ENCODE peak calls at places on chromosomes 2 and 18, in seven cellular contexts. B is adrenal gland, T is ovary, J is IMR-90, H is transverse colon, Q is stomach, C is heart left ventricle. N is an unnamed sample. For H3K9me3, the result is how much of the 10 kb centered on the place peaks cover.

GRCh38 chr2:219592721-219593120 is 4.9 kb upstream of the STK11IP start:
- DNase-seq in B (no peak), T (no peak), J (no peak), H (no peak), Q (no peak), C (no peak), N (no peak)

GRCh38 chr2:20425884-20426283 is 21.0 kb upstream of the RHOB start:
- DNase-seq in B (peak), T (no peak), J (no peak), H (peak), Q (no peak), C (no peak), N (peak)

GRCh38 chr2:151292124-151292523 is 2.7 kb upstream of the NMI start:
- DNase-seq in B (no peak), T (no peak), J (no peak), H (no peak), Q (no peak), C (no peak), N (no peak)

GRCh38 chr2:47069628-47070154 is 85.4 kb downstream of the STPG4 start:
- DNase-seq in B (no peak), T (no peak), J (peak), H (peak), Q (peak), C (peak), N (no peak)

GRCh38 chr2:235740821-235741220 is 247.0 kb downstream of the AGAP1 start:
- DNase-seq in B (no peak), T (no peak), J (no peak), H (peak), Q (no peak), C (no peak), N (no peak)

GRCh38 chr2:120691410-120691809 is 44.3 kb upstream of the GLI2 start:
- DNase-seq in B (no peak), T (no peak), J (no peak), H (no peak), Q (no peak), C (no peak), N (no peak)

GRCh38 chr18:11034816-11035215 is 114.6 kb downstream of the PIEZO2 start:
- DNase-seq in B (no peak), T (no peak), J (peak), H (no peak), Q (no peak), C (no peak), N (no peak)

GRCh38 chr18:34710430-34711386 is 610 bp downstream of the DTNA start:
- DNase-seq in B (no peak), T (no peak), J (peak), H (no peak), Q (no peak), C (no peak), N (no peak)

GRCh38 chr2:163732718-163733117 is 3.1 kb downstream of the FIGN start:
- DNase-seq in B (no peak), T (no peak), J (no peak), H (no peak), Q (no peak), C (no peak), N (no peak)

GRCh38 chr18:4358618-4359017 is 96.5 kb downstream of the DLGAP1 start:
- DNase-seq in B (no peak), T (no peak), J (no peak), H (no peak), Q (no peak), C (no peak), N (no peak)

GRCh38 chr18:34808389-34808788 is 98.3 kb downstream of the DTNA start:
- DNase-seq in B (no peak), T (no peak), J (no peak), H (no peak), Q (no peak), C (no peak), N (no peak)

GRCh38 chr2:198135481-198135934 is 331.1 kb downstream of the PLCL1 start:
- DNase-seq in B (no peak), T (no peak), J (no peak), H (no peak), Q (no peak), C (no peak), N (no peak)

GRCh38 chr18:38011446-38011845 is 445.8 kb upstream of the CELF4 start:
- DNase-seq in B (no peak), T (no peak), J (no peak), H (no peak), Q (no peak), C (no peak), N (no peak)

GRCh38 chr2:197307933-197308521 is 2.6 kb downstream of the ANKRD44 start:
- DNase-seq in B (no peak), T (no peak), J (no peak), H (peak), Q (no peak), C (no peak), N (no peak)

GRCh38 chr2:36507408-36507812 is 90.6 kb downstream of the FEZ2 start:
- DNase-seq in B (peak), T (peak), J (peak), H (peak), Q (peak), C (peak), N (no peak)

GRCh38 chr2:14492920-14493503 is 139.5 kb upstream of the LRATD1 start:
- DNase-seq in B (no peak), T (no peak), J (peak), H (no peak), Q (no peak), C (no peak), N (no peak)

GRCh38 chr18:78770149-78771139 is 209.2 kb upstream of the SALL3 start:
- DNase-seq in B (no peak), T (no peak), J (no peak), H (no peak), Q (peak), C (no peak), N (no peak)

GRCh38 chr18:72342933-72343332 is 201.2 kb downstream of the CBLN2 start:
- DNase-seq in B (no peak), T (no peak), J (no peak), H (no peak), Q (no peak), C (no peak), N (no peak)

GRCh38 chr2:181715033-181715630 is 34.8 kb upstream of the NEUROD1 start:
- DNase-seq in B (peak), T (peak), J (peak), H (peak), Q (peak), C (peak), N (peak)

GRCh38 chr18:8933714-8934284 is 168.7 kb upstream of the NDUFV2 start:
- DNase-seq in B (no peak), T (no peak), J (peak), H (no peak), Q (no peak), C (no peak), N (no peak)
- H3K9me3 ChIP-seq in B (under half), T (under half), J (under half), H (under half), Q (under half), C (under half), N (under half)

DNA sequence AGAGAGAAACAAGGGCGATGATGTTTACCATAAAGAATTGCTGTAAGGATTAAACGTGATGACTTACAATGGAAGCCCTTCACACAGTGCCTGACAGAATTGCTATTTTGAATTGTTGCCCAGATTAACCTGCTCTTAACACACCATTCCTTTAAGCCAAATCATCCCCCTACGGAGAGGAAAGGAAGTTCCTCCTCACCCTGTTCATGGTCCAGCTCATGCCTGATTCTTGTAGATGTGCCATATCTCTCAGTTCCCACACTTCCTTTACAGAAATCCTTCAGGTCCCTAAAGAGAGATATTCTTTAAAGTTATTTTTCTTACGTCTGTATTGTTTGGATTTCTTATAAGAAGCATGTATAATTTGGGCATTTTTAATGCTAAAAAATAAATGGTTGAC is 127.5 kb upstream of the DAPL1 start:
- DNase-seq in B (no peak), T (no peak), J (peak), H (no peak), Q (no peak), C (no peak), N (no peak)
- TF ChIP-seq POLR2A in B (no peak), T (no peak), J (no peak), H (no peak), Q (no peak), C (no peak), N (no peak)

GRCh38 chr2:56898986-56899385 is 715.2 kb downstream of the CCDC85A start:
- DNase-seq in B (no peak), T (no peak), J (no peak), H (no peak), Q (no peak), C (no peak), N (no peak)
- H3K9me3 ChIP-seq in B (under half), T (under half), J (under half), H (under half), Q (under half), C (under half), N (under half)

GRCh38 chr18:58526425-58527115 is 102.3 kb downstream of the ALPK2 start:
- DNase-seq in B (no peak), T (no peak), J (no peak), H (no peak), Q (no peak), C (no peak), N (no peak)
- TF ChIP-seq POLR2A in B (no peak), T (no peak), J (no peak), H (no peak), Q (no peak), C (no peak), N (no peak)

GRCh38 chr2:150168596-150168995 is 318.9 kb downstream of the RND3 start:
- DNase-seq in B (no peak), T (no peak), J (peak), H (no peak), Q (no peak), C (no peak), N (no peak)
- H3K9me3 ChIP-seq in B (under half), T (under half), J (under half), H (under half), Q (under half), C (under half), N (under half)

DNA sequence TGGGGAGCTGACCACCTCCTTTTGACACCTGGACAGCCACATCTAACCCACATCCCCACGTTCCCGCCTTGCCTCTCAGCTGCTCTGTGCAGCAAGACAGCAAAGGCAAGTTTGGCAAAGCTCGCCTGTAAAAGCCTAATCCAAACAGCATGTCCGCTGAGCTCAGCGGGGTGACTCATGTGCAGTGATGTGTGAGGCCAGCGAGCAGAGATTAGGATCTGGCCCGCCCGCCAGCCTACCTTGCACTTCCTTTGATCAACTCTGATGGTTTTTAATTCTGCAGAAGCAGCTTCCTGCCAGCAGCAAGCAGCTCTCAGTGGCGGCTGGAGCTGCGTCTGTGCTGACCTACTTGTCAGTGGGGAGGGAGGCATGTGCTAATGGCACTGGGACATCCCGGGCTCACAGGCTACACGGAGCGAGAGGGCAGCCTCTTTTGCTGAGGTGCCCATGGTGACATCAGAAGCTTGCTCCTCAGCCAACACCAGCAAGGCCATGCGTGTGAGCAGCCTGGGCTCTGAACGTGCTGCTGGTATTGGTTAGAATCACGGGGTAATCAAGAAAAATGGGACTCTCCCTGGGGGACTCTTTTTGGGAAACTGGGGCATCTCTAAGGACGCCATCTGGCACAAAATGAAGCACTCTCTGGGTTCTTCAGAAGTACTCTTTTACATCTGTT is 36.0 kb upstream of the EML4 start:
- DNase-seq in B (peak), T (peak), J (peak), H (peak), Q (peak), C (peak), N (peak)
- TF ChIP-seq POLR2A in B (peak), T (no peak), J (peak), H (peak), Q (no peak), C (no peak), N (peak)

GRCh38 chr18:50659091-50660003 is 99.5 kb downstream of the MAPK4 start:
- DNase-seq in B (no peak), T (no peak), J (peak), H (no peak), Q (no peak), C (peak), N (no peak)
- H3K9me3 ChIP-seq in B (under half), T (under half), J (under half), H (under half), Q (under half), C (under half), N (under half)

DNA sequence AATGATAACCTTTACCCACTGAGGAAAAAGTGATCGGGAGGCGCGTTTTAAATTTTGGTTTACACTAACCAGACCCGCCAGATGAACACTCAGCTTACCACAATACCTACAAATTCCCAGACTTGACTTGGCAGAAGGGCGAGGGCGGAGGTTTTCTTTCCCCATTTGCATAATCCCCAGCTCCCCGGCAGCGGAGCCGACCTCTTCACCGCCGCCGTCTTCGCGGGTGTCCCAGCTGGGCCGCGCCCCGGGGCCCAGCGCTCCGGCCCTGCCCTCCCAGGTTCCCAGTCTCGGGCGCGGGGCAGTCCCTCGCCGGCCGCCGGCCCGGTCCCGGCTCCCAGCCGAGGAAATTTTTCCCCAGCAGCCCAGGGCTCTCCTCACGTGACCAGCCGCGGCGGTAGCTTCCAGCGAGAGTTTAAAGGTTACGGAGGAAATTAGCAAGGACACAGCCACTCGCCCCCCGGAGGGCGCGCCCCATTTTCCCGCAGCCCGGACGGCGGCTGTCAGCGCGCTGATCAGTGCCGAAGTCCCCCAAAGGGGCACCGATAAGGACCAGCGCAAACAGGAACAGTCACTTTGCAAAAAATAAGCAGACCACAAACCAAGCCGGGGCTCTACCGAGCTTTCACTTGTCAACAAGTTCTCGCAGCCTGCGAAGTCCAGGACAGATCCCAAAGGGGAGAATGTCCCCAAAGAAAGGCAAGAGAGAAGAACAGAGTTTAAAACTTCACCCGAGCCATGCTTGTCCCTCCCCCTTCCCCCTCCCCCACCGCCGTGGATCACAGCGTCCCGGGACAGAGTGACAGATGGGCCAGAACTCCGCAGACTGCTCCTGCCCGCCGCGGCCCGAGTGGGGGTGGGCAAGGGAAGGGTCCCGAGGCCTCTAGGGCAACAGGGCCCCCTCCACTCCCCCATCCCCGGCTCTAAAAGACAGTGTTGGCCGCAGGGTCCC is 1.3 kb upstream of the PRKCE start:
- DNase-seq in B (peak), T (peak), J (peak), H (peak), Q (peak), C (peak), N (peak)
- TF ChIP-seq POLR2A in B (no peak), T (no peak), J (no peak), H (peak), Q (no peak), C (no peak), N (peak)